ENCODE peak calls at places on chromosomes 16 and 17, in eight cellular contexts. R is HFFc6, O is fibroblast of the aortic adventitia, A is neural progenitor cell, V is RWPE1, X is fibroblast of lung, B is pancreas, Y is ascending aorta. L is an unnamed sample.

GRCh38 chr16:1097800-1098199 is 1.8 kb upstream of the C1QTNF8 start:
- DNase-seq in R (peak; percentile 17), O (no peak), A (no peak), V (no peak), X (no peak), B (no peak), Y (peak; percentile 89), L (peak; percentile 77)

GRCh38 chr17:79413591-79413990 is 197.3 kb downstream of the RBFOX3 start:
- DNase-seq in R (no peak), O (no peak), A (no peak), V (no peak), X (no peak), B (peak; percentile 67), Y (no peak), L (no peak)

GRCh38 chr16:89144681-89145080 is 26.9 kb upstream of the CDH15 start:
- DNase-seq in R (no peak), O (no peak), A (no peak), V (no peak), X (no peak), B (no peak), Y (no peak), L (no peak)

GRCh38 chr16:47604306-47604705 is 143.2 kb downstream of the PHKB start:
- DNase-seq in R (no peak), O (peak; percentile 5), A (no peak), V (no peak), X (no peak), B (no peak), Y (no peak), L (no peak)

GRCh38 chr16:81997738-81998137 is 13.5 kb downstream of the SDR42E1 start:
- DNase-seq in R (peak; percentile 76), O (peak; percentile 78), A (no peak), V (peak; percentile 64), X (peak; percentile 71), B (no peak), Y (no peak), L (no peak)

GRCh38 chr16:10878644-10879498 is 1.9 kb downstream of the CIITA start:
- DNase-seq in R (no peak), O (peak; percentile 24), A (peak; percentile 24), V (peak; percentile 38), X (peak; percentile 15), B (no peak), Y (no peak), L (peak; percentile 50)

GRCh38 chr16:84754353-84754856 is 54.6 kb downstream of the USP10 start:
- DNase-seq in R (peak; percentile 86), O (peak; percentile 95), A (peak; percentile 85), V (peak; percentile 70), X (peak; percentile 96), B (no peak), Y (no peak), L (no peak)

GRCh38 chr16:17768257-17768656 is 297.5 kb upstream of the XYLT1 start:
- DNase-seq in R (peak; percentile 69), O (peak; percentile 67), A (no peak), V (peak; percentile 74), X (peak; percentile 70), B (no peak), Y (no peak), L (no peak)

GRCh38 chr16:55480228-55480655 is 1.2 kb downstream of the MMP2 start:
- DNase-seq in R (peak; percentile 82), O (peak; percentile 96), A (peak; percentile 73), V (no peak), X (peak; percentile 95), B (peak; percentile 51), Y (peak; percentile 60), L (peak; percentile 84)

GRCh38 chr17:72691601-72692000 is 400.9 kb downstream of the SLC39A11 start:
- DNase-seq in R (peak; percentile 73), O (peak; percentile 77), A (no peak), V (no peak), X (peak; percentile 89), B (no peak), Y (no peak), L (no peak)

GRCh38 chr17:2337152-2337810 is at the start of gene SGSM2:
- DNase-seq in R (no peak), O (peak; percentile 16), A (peak; percentile 77), V (peak; percentile 51), X (peak; percentile 43), B (peak; percentile 76), Y (no peak), L (peak; percentile 71)

GRCh38 chr17:16384557-16384956 is 3.7 kb downstream of the UBB start:
- DNase-seq in R (no peak), O (no peak), A (no peak), V (no peak), X (no peak), B (no peak), Y (no peak), L (no peak)

GRCh38 chr17:41403409-41404023 is 6.1 kb upstream of the KRT31 start:
- DNase-seq in R (peak; percentile 8), O (no peak), A (no peak), V (no peak), X (peak; percentile 4), B (no peak), Y (no peak), L (no peak)

GRCh38 chr17:69417545-69418483 is 3.3 kb downstream of the MAP2K6 start:
- DNase-seq in R (no peak), O (no peak), A (peak; percentile 40), V (no peak), X (no peak), B (no peak), Y (no peak), L (no peak)

GRCh38 chr17:35314415-35315216 is 58.8 kb downstream of the SLFN11 start:
- DNase-seq in R (no peak), O (no peak), A (no peak), V (no peak), X (peak; percentile 5), B (no peak), Y (no peak), L (peak; percentile 17)

GRCh38 chr17:67569873-67570272 is 147.9 kb upstream of the NOL11 start:
- DNase-seq in R (no peak), O (no peak), A (no peak), V (no peak), X (no peak), B (no peak), Y (no peak), L (no peak)

GRCh38 chr17:57489321-57489720 is 233.0 kb downstream of the MSI2 start:
- DNase-seq in R (peak; percentile 22), O (no peak), A (no peak), V (no peak), X (no peak), B (peak; percentile 46), Y (no peak), L (no peak)

GRCh38 chr17:72735089-72735488 is 357.4 kb downstream of the SLC39A11 start:
- DNase-seq in R (no peak), O (no peak), A (no peak), V (no peak), X (no peak), B (no peak), Y (no peak), L (no peak)

GRCh38 chr16:71257768-71258167 is 27.2 kb upstream of the HYDIN start:
- DNase-seq in R (no peak), O (no peak), A (no peak), V (no peak), X (no peak), B (no peak), Y (no peak), L (no peak)

GRCh38 chr16:85759631-85760419 is 8.9 kb upstream of the C16orf74 start:
- DNase-seq in R (no peak), O (no peak), A (no peak), V (no peak), X (no peak), B (peak; percentile 64), Y (no peak), L (no peak)

GRCh38 chr17:65638221-65638940 is 76.9 kb upstream of the AXIN2 start:
- DNase-seq in R (no peak), O (peak; percentile 27), A (no peak), V (no peak), X (peak; percentile 88), B (no peak), Y (no peak), L (no peak)

GRCh38 chr17:30831257-30831656 is 509 bp upstream of the ATAD5 start:
- DNase-seq in R (no peak), O (peak; percentile 23), A (peak; percentile 43), V (no peak), X (no peak), B (no peak), Y (no peak), L (no peak)

GRCh38 chr17:68516732-68517131 is 4.5 kb downstream of the PRKAR1A start:
- DNase-seq in R (no peak), O (peak; percentile 21), A (no peak), V (no peak), X (no peak), B (no peak), Y (no peak), L (no peak)

GRCh38 chr16:57914244-57915173 is 56.4 kb downstream of the CNGB1 start:
- DNase-seq in R (no peak), O (no peak), A (no peak), V (no peak), X (no peak), B (no peak), Y (no peak), L (no peak)
- TF ChIP-seq CTCF in R (peak; percentile 34), O (no peak), A (no peak), V (no peak), X (no peak), B (no peak), Y (no peak), L (no peak)

GRCh38 chr16:57413301-57413730 is 8.7 kb downstream of the CCL17 start:
- DNase-seq in R (no peak), O (no peak), A (no peak), V (no peak), X (no peak), B (no peak), Y (no peak), L (no peak)

GRCh38 chr16:57412584-57412983 is 8.0 kb downstream of the CCL17 start:
- DNase-seq in R (no peak), O (no peak), A (no peak), V (no peak), X (no peak), B (no peak), Y (no peak), L (no peak)

GRCh38 chr16:57416084-57416483 is 11.5 kb downstream of the CCL17 start:
- DNase-seq in R (no peak), O (no peak), A (no peak), V (no peak), X (no peak), B (no peak), Y (no peak), L (no peak)

GRCh38 chr16:57411362-57411976 is 6.9 kb downstream of the CCL17 start:
- DNase-seq in R (no peak), O (no peak), A (no peak), V (no peak), X (no peak), B (no peak), Y (no peak), L (no peak)

GRCh38 chr16:57413733-57414132 is 9.2 kb downstream of the CCL17 start:
- DNase-seq in R (no peak), O (no peak), A (no peak), V (no peak), X (no peak), B (no peak), Y (no peak), L (no peak)
- TF ChIP-seq CTCF in R (no peak), O (no peak), A (no peak), V (no peak), X (no peak), B (no peak), Y (no peak), L (no peak)

GRCh38 chr16:75062944-75063444 is 53.6 kb downstream of the LDHD start:
- DNase-seq in R (no peak), O (no peak), A (no peak), V (no peak), X (no peak), B (no peak), Y (no peak), L (no peak)
- TF ChIP-seq CTCF in R (no peak), O (no peak), A (no peak), V (no peak), X (no peak), B (no peak), Y (no peak), L (no peak)

GRCh38 chr16:35365675-35366074 is 1906.3 kb downstream of the TP53TG3F start:
- DNase-seq in R (no peak), O (no peak), A (no peak), V (no peak), X (no peak), B (no peak), Y (no peak), L (no peak)
- TF ChIP-seq CTCF in R (no peak), O (no peak), A (no peak), V (no peak), X (no peak), B (no peak), Y (no peak), L (no peak)

L was measured in heart right ventricle.